ENCODE peak calls at places on chromosomes 11 and 22, in eight cellular contexts. I is prostate gland; E is colonic mucosa; Y is kidney; M is testis; U is CD8-positive, alpha-beta T cell; V is GM12878; O is right cardiac atrium. W is an unnamed sample. For H3K4me1, the result is how much of the 10 kb centered on the place peaks cover.

GRCh38 chr11:6812391-6813005 is 13.0 kb upstream of the OR6A2 start:
- DNase-seq in Y (no peak), I (peak), O (no peak), U (peak), M (peak), E (peak), V (peak), W (no peak)

GRCh38 chr11:74783241-74783871 is 34.7 kb downstream of the RNF169 start:
- DNase-seq in I (no peak), V (peak), E (no peak), M (no peak), Y (no peak), U (no peak), O (no peak), W (no peak)

GRCh38 chr11:123083623-123084029 is 21.7 kb upstream of the HSPA8 start:
- DNase-seq in M (peak), Y (peak), U (peak), E (peak), I (peak), O (peak), V (no peak), W (peak)

GRCh38 chr11:28836285-28837081 is 728.3 kb downstream of the METTL15 start:
- DNase-seq in I (no peak), M (no peak), V (no peak), Y (no peak), U (no peak), E (no peak), O (no peak), W (no peak)

GRCh38 chr11:77233011-77233410 is 68.5 kb downstream of the GDPD4 start:
- DNase-seq in V (no peak), M (no peak), Y (no peak), E (no peak), O (no peak), I (no peak), U (no peak), W (no peak)

GRCh38 chr22:40519948-40520331 is 116.6 kb downstream of the MRTFA start:
- DNase-seq in I (no peak), M (no peak), O (no peak), E (no peak), V (no peak), U (no peak), Y (no peak), W (no peak)

GRCh38 chr11:118045191-118045590 is 31.7 kb upstream of the TMPRSS4 start:
- DNase-seq in E (no peak), M (no peak), U (no peak), Y (no peak), V (no peak), O (no peak), I (no peak), W (no peak)

GRCh38 chr22:17754233-17754925 is 19.9 kb downstream of the BID start:
- DNase-seq in U (peak), Y (no peak), I (no peak), O (no peak), M (no peak), E (no peak), V (no peak), W (no peak)

GRCh38 chr11:8060801-8061554 is 20.0 kb upstream of the TUB start:
- DNase-seq in V (no peak), E (no peak), I (no peak), O (no peak), U (no peak), Y (no peak), M (no peak), W (no peak)

GRCh38 chr11:38138972-38139371 is 1540.9 kb upstream of the RAG2 start:
- DNase-seq in M (no peak), U (no peak), O (no peak), I (no peak), V (no peak), E (no peak), Y (no peak), W (no peak)

GRCh38 chr11:59189986-59190385 is 18.1 kb downstream of the DTX4 start:
- DNase-seq in V (no peak), M (no peak), O (no peak), Y (no peak), E (no peak), U (no peak), I (no peak), W (no peak)

GRCh38 chr11:117930208-117930570 is 987 bp upstream of the TMPRSS13 start:
- DNase-seq in I (no peak), E (no peak), V (no peak), U (no peak), M (no peak), O (no peak), Y (no peak), W (no peak)

GRCh38 chr11:41245184-41245583 is 214.3 kb downstream of the LRRC4C start:
- DNase-seq in E (no peak), U (no peak), M (no peak), V (no peak), O (peak), I (no peak), Y (peak), W (peak)

GRCh38 chr11:14300661-14301304 is 58.2 kb downstream of the RRAS2 start:
- DNase-seq in V (no peak), M (peak), E (peak), I (peak), U (peak), Y (no peak), O (no peak), W (no peak)

GRCh38 chr22:38738475-38739070 is 17.2 kb downstream of the SUN2 start:
- DNase-seq in V (no peak), O (peak), M (no peak), E (no peak), Y (peak), I (no peak), U (no peak), W (no peak)

GRCh38 chr11:123577081-123577598 is 77.3 kb downstream of the SCN3B start:
- DNase-seq in E (peak), U (peak), V (no peak), O (peak), I (peak), M (peak), Y (no peak), W (peak)

GRCh38 chr11:72418834-72419560 is 15.3 kb downstream of the CLPB start:
- DNase-seq in I (no peak), M (no peak), E (no peak), U (no peak), O (no peak), V (no peak), Y (no peak), W (no peak)

GRCh38 chr11:3637201-3637600 is 4.6 kb downstream of the ART5 start:
- DNase-seq in Y (no peak), U (no peak), O (no peak), E (no peak), I (no peak), M (no peak), V (no peak), W (peak)

GRCh38 chr11:3639841-3640240 is 2.0 kb downstream of the ART5 start:
- DNase-seq in Y (no peak), V (no peak), O (no peak), E (no peak), U (no peak), M (no peak), I (no peak), W (no peak)

GRCh38 chr11:3635641-3636375 is 6.0 kb downstream of the ART5 start:
- DNase-seq in Y (no peak), U (no peak), E (no peak), M (no peak), O (no peak), I (no peak), V (no peak), W (no peak)

GRCh38 chr11:3641191-3641590 is 601 bp downstream of the ART5 start:
- DNase-seq in Y (no peak), V (no peak), E (no peak), M (no peak), O (peak), I (no peak), U (no peak), W (no peak)

DNA sequence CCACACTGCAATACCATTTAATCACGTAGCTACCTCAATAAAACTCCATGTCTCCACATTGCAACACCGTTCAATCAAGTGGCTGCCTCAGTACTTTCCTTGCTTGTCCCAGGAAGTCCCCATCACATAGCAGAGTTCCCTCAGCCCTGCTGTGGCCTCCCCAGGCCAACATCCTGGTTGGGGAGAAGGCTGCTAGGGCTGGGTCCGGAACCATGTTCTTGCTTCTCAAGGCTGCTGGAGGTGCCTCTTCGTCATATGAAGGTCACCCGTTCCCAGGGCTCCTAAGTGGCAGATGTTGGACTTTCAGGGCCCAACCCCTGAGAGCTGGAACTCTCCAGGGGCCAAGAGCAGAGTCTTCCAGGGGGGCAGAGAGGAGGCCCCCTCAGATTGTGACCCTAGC is 3.3 kb downstream of the ART5 start:
- DNase-seq in Y (no peak), U (no peak), E (no peak), I (no peak), M (no peak), O (no peak), V (no peak), W (no peak)
- H3K4me1 ChIP-seq in Y (under half), U (under half), E (under half), I (under half), M (under half), O (under half), V (under half), W (under half)

GRCh38 chr11:96267001-96267489 is 76.0 kb downstream of the MAML2 start:
- DNase-seq in O (no peak), V (no peak), E (no peak), M (no peak), Y (no peak), I (no peak), U (no peak), W (no peak)

GRCh38 chr11:96265236-96265737 is 77.7 kb downstream of the MAML2 start:
- DNase-seq in E (no peak), M (no peak), Y (no peak), V (no peak), U (no peak), O (peak), I (no peak), W (no peak)

GRCh38 chr11:96264364-96264763 is 78.6 kb downstream of the MAML2 start:
- DNase-seq in V (no peak), O (no peak), U (no peak), Y (no peak), I (no peak), E (no peak), M (no peak), W (no peak)

GRCh38 chr11:96265972-96266371 is 77.0 kb downstream of the MAML2 start:
- DNase-seq in E (no peak), M (no peak), Y (no peak), V (no peak), I (no peak), O (no peak), U (no peak), W (no peak)

DNA sequence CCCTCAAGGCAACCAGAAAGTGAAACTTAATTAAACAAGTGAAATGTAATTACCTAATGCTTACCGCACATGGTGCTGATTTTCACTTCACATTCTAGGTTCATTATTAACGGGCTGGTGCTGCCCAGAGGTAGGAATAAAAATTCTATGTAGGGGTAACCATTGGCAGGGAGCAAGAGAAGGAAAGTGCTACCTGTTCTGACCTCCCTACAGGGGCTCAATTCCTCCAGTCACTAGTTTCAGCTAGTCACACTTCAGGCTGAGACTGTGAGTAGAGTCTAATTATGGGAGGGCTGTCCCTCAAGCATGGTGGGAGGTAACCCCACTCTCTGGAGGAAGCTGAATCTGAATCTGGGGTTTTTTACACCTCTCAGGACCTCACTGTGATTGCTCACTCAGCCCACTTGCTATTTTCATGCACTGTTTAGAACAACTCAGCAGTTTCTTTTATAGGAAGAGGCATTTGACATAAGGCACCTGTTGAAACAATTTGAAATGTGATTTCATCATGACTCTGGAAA is 75.4 kb downstream of the MAML2 start:
- DNase-seq in M (no peak), Y (no peak), E (no peak), I (no peak), O (no peak), V (peak), U (peak), W (no peak)
- H3K27ac ChIP-seq in M (peak), Y (peak), E (peak), I (no peak), O (peak), V (peak), U (peak), W (no peak)

GRCh38 chr11:64763804-64764611 is 4.2 kb upstream of the PYGM start:
- DNase-seq in I (no peak), V (no peak), U (peak), O (no peak), M (no peak), Y (peak), E (no peak), W (no peak)

GRCh38 chr11:64764753-64765152 is 5.0 kb upstream of the PYGM start:
- DNase-seq in Y (no peak), I (no peak), E (no peak), V (no peak), U (no peak), O (no peak), M (no peak), W (no peak)

GRCh38 chr11:64762277-64762915 is 2.6 kb upstream of the PYGM start:
- DNase-seq in I (no peak), E (no peak), M (no peak), Y (peak), O (no peak), V (no peak), U (peak), W (peak)

GRCh38 chr11:64765291-64765803 is 5.6 kb upstream of the PYGM start:
- DNase-seq in E (no peak), M (peak), V (no peak), O (peak), Y (peak), U (no peak), I (no peak), W (no peak)

GRCh38 chr11:64762916-64763803 is 3.4 kb upstream of the PYGM start:
- DNase-seq in E (no peak), U (peak), Y (peak), M (no peak), O (peak), V (no peak), I (no peak), W (peak)
- H3K4me1 ChIP-seq in E (under half), U (half or more), Y (under half), M (half or more), O (under half), V (under half), I (under half), W (under half)

GRCh38 chr11:130994043-130994442 is 77.8 kb upstream of the SNX19 start:
- DNase-seq in I (no peak), V (no peak), U (no peak), E (no peak), M (no peak), Y (no peak), O (no peak), W (no peak)

GRCh38 chr11:131002145-131002544 is 85.9 kb upstream of the SNX19 start:
- DNase-seq in O (no peak), M (no peak), E (no peak), I (no peak), V (no peak), U (no peak), Y (no peak), W (no peak)

GRCh38 chr11:130995266-130995665 is 79.0 kb upstream of the SNX19 start:
- DNase-seq in E (no peak), O (no peak), Y (no peak), I (no peak), M (no peak), V (no peak), U (no peak), W (no peak)

GRCh38 chr11:130999992-131000770 is 83.9 kb upstream of the SNX19 start:
- DNase-seq in Y (no peak), V (no peak), O (no peak), E (no peak), U (no peak), M (no peak), I (no peak), W (no peak)

GRCh38 chr11:130999086-130999485 is 82.8 kb upstream of the SNX19 start:
- DNase-seq in V (no peak), E (no peak), M (no peak), O (no peak), U (no peak), I (no peak), Y (no peak), W (no peak)
- H3K27ac ChIP-seq in V (no peak), E (no peak), M (no peak), O (no peak), U (no peak), I (no peak), Y (no peak), W (no peak)

DNA sequence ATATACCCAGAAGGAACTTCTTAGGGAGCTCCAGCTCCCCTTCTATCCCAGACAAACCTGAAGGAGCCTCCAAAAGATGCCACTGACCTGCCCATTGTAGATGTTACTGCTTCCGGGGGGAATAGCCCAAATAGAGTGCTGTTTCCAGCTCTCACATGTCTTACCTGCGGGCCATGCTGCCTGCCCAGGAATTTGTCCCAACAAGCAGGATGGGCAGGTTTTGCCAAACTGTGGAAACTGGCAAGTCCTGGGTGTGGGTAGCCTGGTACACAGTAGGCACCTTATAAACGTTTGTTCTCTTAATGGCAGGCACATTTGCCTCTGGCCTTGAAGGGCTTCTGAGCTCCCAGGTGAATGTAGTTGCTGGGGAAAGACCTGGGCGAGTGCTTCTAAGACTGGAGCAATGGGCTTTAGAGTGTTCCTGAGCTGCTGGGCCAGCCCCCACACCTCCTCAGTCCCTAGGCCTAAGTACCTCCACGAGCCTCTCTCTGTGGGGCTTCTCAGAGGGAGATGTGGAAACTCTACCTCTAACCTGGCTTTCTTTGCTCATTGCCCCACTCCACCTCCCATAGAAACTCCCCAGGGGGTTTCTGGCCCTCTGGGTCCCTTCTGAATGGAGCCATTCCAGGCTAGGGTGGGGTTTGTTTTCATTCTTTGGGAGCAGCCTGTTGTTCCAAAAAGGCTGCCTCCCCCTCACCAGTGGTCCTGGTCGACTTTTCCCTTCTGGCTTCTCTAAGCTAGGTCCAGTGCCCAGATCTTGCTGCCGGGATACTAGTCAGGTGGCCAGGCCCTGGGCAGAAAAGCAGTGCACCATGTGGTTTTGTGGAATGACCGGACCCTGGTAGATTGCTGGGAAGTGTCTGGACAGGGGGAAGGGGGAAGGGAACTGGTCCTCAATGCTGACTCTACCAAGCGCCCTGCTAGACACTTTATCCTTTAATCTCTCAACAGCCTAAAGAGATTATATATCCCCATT is 37.2 kb downstream of the LIMK2 start:
- DNase-seq in U (no peak), O (no peak), V (no peak), Y (no peak), I (peak), E (no peak), M (no peak), W (no peak)
- H3K4me1 ChIP-seq in U (under half), O (under half), V (under half), Y (under half), I (under half), E (under half), M (under half), W (under half)

GRCh38 chr11:67365756-67366384 is 7.5 kb downstream of the CLCF1 start:
- DNase-seq in I (no peak), U (no peak), V (no peak), O (peak), M (no peak), E (peak), Y (no peak), W (no peak)

GRCh38 chr11:67366546-67366945 is 6.9 kb downstream of the CLCF1 start:
- DNase-seq in M (peak), E (no peak), O (peak), Y (no peak), V (no peak), I (no peak), U (no peak), W (no peak)

GRCh38 chr11:67368621-67369020 is 4.8 kb downstream of the CLCF1 start:
- DNase-seq in I (no peak), Y (no peak), V (no peak), U (no peak), E (no peak), M (no peak), O (no peak), W (no peak)

GRCh38 chr11:67367836-67368227 is 5.6 kb downstream of the CLCF1 start:
- DNase-seq in E (no peak), O (peak), Y (no peak), U (no peak), M (no peak), V (no peak), I (no peak), W (no peak)

GRCh38 chr11:67367014-67367835 is 6.2 kb downstream of the CLCF1 start:
- DNase-seq in E (peak), V (no peak), O (peak), U (no peak), M (no peak), Y (no peak), I (no peak), W (no peak)
- H3K27ac ChIP-seq in E (no peak), V (no peak), O (peak), U (no peak), M (peak), Y (no peak), I (peak), W (no peak)

GRCh38 chr22:41780714-41781507 is 19.6 kb upstream of the CCDC134 start:
- DNase-seq in Y (peak), I (no peak), U (peak), E (peak), V (peak), M (peak), O (peak), W (peak)
- H3K4me1 ChIP-seq in Y (under half), I (under half), U (under half), E (under half), V (under half), M (under half), O (under half), W (under half)

GRCh38 chr22:45210577-45211431 is 29.9 kb downstream of the KIAA0930 start:
- DNase-seq in U (no peak), Y (peak), E (no peak), M (no peak), O (no peak), I (no peak), V (no peak), W (peak)
- H3K27ac ChIP-seq in U (no peak), Y (no peak), E (no peak), M (no peak), O (no peak), I (no peak), V (no peak), W (no peak)